ENCODE peak calls at places on chromosome 21, in eight cellular contexts. Q is CD4-positive, alpha-beta T cell; O is testis; W is choroid plexus epithelial cell; J is ovary; F is thoracic aorta; Y is AG10803; Z is lower leg skin. R is an unnamed sample.

GRCh38 chr21:42672699-42673458 is 19.5 kb downstream of the PDE9A start:
- DNase-seq in O (no peak), Z (no peak), F (no peak), J (no peak), W (peak), Q (no peak), Y (no peak), R (no peak)

GRCh38 chr21:28283652-28284490 is 708.8 kb downstream of the LTN1 start:
- DNase-seq in O (no peak), Z (no peak), W (peak), F (no peak), J (no peak), Q (no peak), Y (peak), R (no peak)

GRCh38 chr21:24939288-24939687 is 668.0 kb downstream of the MRPL39 start:
- DNase-seq in O (no peak), Y (no peak), Q (no peak), W (no peak), F (no peak), J (no peak), Z (peak), R (no peak)

GRCh38 chr21:20451051-20451450 is 547.2 kb upstream of the NCAM2 start:
- DNase-seq in J (no peak), W (peak), O (no peak), Z (no peak), Q (no peak), Y (no peak), F (no peak), R (no peak)

GRCh38 chr21:37769656-37770055 is 146.6 kb downstream of the KCNJ6 start:
- DNase-seq in W (no peak), Y (no peak), J (no peak), Z (no peak), Q (no peak), F (no peak), O (no peak), R (no peak)

GRCh38 chr21:42346866-42347600 is 3.8 kb downstream of the TFF2 start:
- DNase-seq in W (no peak), Q (no peak), Z (no peak), J (no peak), F (no peak), O (no peak), Y (no peak), R (no peak)

GRCh38 chr21:15279484-15279883 is 214.7 kb upstream of the NRIP1 start:
- DNase-seq in F (no peak), J (no peak), W (no peak), Q (no peak), O (no peak), Z (no peak), Y (no peak), R (no peak)

GRCh38 chr21:26079376-26079775 is 91.2 kb downstream of the APP start:
- DNase-seq in Z (no peak), Y (peak), F (no peak), W (peak), O (no peak), J (no peak), Q (no peak), R (no peak)

GRCh38 chr21:34952701-34953100 is 96.4 kb downstream of the RUNX1 start:
- DNase-seq in O (no peak), W (peak), Y (no peak), Z (no peak), F (no peak), J (no peak), Q (no peak), R (no peak)

GRCh38 chr21:30248844-30249243 is 32.9 kb upstream of the CLDN8 start:
- DNase-seq in Y (no peak), Z (no peak), J (no peak), F (no peak), W (no peak), Q (no peak), O (no peak), R (no peak)
- TF ChIP-seq CTCF in Y (no peak), Z (no peak), J (no peak), F (no peak), W (no peak), Q (no peak), O (no peak), R (no peak)

GRCh38 chr21:44012474-44013379 is 618 bp downstream of the TRAPPC10 start:
- DNase-seq in Z (peak), Y (peak), J (peak), Q (peak), W (peak), O (peak), F (no peak), R (no peak)
- TF ChIP-seq CTCF in Z (no peak), Y (no peak), J (no peak), Q (no peak), W (no peak), O (peak), F (no peak), R (no peak)

DNA sequence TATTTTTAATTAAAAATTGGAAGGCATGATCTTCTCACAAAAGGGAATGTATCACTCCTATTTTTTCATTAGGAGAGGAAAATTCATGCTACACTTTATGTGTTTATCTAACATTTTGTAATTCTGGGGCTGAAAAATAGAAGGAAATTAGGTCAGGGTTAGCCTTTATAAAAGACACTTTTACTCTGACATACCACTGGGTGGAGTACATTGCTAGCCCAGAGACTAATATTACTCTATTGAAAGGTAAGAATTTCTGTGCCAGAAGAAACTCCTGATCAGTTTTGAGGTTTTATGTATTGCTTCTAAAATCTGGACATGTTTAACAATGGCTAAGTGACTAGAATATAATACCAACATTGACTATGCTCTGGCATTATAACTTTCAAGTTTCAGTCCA is 724.6 kb downstream of the USP25 start:
- DNase-seq in F (no peak), Q (no peak), Z (no peak), Y (peak), W (peak), J (no peak), O (no peak), R (no peak)
- TF ChIP-seq CTCF in F (no peak), Q (no peak), Z (no peak), Y (peak), W (peak), J (no peak), O (no peak), R (no peak)

GRCh38 chr21:39218082-39218409 is 34.8 kb upstream of the PSMG1 start:
- DNase-seq in W (no peak), Q (no peak), J (no peak), Z (no peak), O (no peak), Y (no peak), F (no peak), R (no peak)

GRCh38 chr21:39220150-39220549 is 36.9 kb upstream of the PSMG1 start:
- DNase-seq in O (peak), J (no peak), W (no peak), Q (no peak), F (no peak), Z (no peak), Y (no peak), R (no peak)

GRCh38 chr21:39224930-39225329 is 41.7 kb upstream of the PSMG1 start:
- DNase-seq in F (no peak), Z (no peak), J (no peak), O (no peak), Y (no peak), Q (no peak), W (no peak), R (no peak)

GRCh38 chr21:39221997-39222486 is 38.8 kb upstream of the PSMG1 start:
- DNase-seq in Z (no peak), Q (no peak), J (no peak), W (no peak), Y (no peak), O (no peak), F (no peak), R (no peak)

GRCh38 chr21:39221282-39221996 is 38.2 kb upstream of the PSMG1 start:
- DNase-seq in F (no peak), O (no peak), J (no peak), Z (no peak), W (no peak), Q (no peak), Y (no peak), R (no peak)
- TF ChIP-seq CTCF in F (no peak), O (no peak), J (no peak), Z (no peak), W (no peak), Q (no peak), Y (no peak), R (no peak)

DNA sequence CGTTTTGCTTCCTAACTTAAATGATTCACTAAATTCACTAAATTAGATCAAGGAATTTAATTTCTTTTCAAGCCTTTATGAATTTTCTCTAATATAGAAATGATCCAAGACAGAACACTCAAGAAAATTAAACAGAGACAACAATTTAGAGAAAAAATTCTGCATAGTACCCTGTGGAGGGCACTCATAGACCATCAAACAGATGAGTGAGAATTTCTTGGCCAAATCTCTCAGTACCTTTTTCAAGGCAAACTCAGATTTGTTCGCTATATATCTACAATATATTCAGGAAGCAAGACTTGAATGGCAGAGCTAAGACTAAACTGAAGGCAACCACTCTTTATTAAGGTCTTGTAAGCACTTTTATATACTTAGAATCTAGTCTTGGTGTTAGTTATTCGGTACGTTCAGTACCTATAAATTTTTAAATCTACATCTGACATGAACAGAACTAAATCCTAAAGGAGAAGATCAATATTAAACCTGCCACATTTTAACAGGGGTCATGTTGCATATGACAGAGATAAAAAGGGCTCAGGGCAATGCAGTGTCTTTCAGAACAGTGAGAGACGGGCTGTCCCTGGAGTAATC is 118.7 kb upstream of the TMPRSS15 start:
- DNase-seq in Z (no peak), Y (no peak), O (no peak), F (no peak), J (no peak), Q (no peak), W (peak), R (no peak)
- TF ChIP-seq CTCF in Z (no peak), Y (no peak), O (no peak), F (peak), J (no peak), Q (no peak), W (peak), R (peak)

DNA sequence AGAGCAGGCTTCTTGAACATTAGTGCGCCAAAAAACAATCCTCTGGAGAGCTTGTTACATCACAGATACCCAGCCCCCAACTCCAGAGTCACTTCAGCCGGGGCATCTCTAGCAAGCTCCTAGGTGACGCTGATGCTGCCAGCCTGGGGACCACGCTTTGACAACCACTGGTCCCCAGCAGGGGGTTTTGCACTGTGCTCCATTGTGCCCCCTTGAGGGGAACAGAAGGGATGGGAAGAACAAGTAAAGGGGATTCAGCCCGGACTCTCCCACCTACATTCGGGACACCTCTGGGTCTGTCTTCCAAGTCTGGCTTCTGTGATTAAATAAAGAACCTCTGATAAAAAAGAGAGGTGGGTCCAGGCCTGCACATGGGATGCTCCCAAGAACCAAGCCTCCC is 60.4 kb downstream of the ATP5PO start:
- DNase-seq in W (no peak), F (no peak), Q (no peak), Y (no peak), Z (no peak), J (no peak), O (no peak), R (no peak)
- TF ChIP-seq CTCF in W (peak), F (no peak), Q (no peak), Y (no peak), Z (no peak), J (no peak), O (no peak), R (no peak)

DNA sequence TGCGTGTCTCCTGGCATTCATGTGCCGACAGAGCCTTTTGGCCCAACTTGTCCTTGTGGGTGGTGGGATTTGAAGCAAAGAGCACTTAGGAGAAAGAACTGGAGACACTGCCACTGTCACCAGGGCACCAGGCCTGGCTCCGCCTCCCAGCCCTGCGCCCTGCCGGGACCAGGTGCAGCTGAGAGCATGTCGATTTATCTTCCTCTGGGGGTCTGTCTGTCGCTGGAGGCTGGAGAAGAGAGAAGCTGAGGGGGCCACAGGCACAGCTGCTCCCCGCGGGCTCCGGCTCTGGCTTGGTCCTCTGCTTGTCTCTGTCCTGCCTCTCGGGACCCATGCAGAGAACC is 28.2 kb downstream of the PCNT start:
- DNase-seq in J (no peak), Q (no peak), W (no peak), F (no peak), O (no peak), Z (no peak), Y (no peak), R (no peak)
- TF ChIP-seq CTCF in J (no peak), Q (no peak), W (no peak), F (no peak), O (no peak), Z (no peak), Y (no peak), R (no peak)

GRCh38 chr21:45386728-45387371 is 18.1 kb upstream of the COL18A1 start:
- DNase-seq in Q (no peak), F (no peak), W (peak), Z (peak), J (peak), O (peak), Y (peak), R (peak)
- TF ChIP-seq CTCF in Q (no peak), F (peak), W (peak), Z (no peak), J (peak), O (peak), Y (peak), R (no peak)

DNA sequence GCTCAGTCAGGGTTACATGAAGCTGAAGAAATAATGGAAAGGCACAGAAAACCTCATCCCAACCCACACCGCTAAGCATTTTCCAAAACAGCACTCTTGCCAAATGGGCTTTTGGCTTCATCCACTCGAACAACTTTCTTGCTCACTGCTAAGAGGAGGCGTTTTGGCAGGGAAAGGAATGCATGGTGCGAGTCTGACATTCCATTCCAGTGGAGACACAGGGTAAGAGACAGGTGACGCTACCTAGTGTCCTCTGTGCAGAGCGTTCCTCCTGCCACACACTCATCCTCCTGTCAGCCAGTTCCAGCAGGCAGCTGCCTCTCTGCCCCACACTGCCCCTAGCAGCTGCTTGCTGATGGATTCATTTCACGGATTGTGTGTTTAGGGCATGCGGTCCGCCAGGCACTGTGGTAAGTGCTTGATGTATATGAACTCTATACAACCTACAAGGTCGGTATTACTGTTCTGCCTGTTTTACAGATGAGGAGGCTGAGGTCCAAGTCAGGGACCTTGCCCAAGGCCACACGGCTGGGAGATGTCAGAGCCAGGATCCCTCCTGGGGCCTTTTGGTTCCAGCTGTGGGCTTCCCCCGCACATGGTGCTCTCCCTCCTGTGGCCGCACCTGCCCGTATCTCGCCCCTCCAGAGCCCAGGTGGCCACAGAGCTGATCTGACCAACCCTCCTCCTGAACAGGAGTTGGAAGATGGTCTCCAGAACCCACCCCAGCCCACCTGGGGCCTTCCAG is 25.7 kb upstream of the BACE2 start:
- DNase-seq in J (no peak), Z (peak), W (peak), Y (peak), F (peak), Q (no peak), O (peak), R (no peak)
- TF ChIP-seq CTCF in J (no peak), Z (no peak), W (no peak), Y (peak), F (no peak), Q (no peak), O (no peak), R (no peak)